ENCODE peak calls at places on chromosomes 2 and 18, in seven cellular contexts. One of them, this sample, is unnamed.

GRCh38 chr2:166360426-166360825 is 15.3 kb downstream of the SCN9A start:
- DNase-seq in mammary epithelial cell: no peak
- DNase-seq in HCT116: no peak
- DNase-seq in H9: no peak
- DNase-seq in HepG2: no peak
- DNase-seq in neural progenitor cell: no peak
- DNase-seq in astrocyte: no peak
- DNase-seq in this sample: no peak

GRCh38 chr18:55419939-55420664 is 167.9 kb downstream of the TCF4 start:
- DNase-seq in mammary epithelial cell: no peak
- DNase-seq in HCT116: no peak
- DNase-seq in H9: no peak
- DNase-seq in HepG2: no peak
- DNase-seq in neural progenitor cell: peak
- DNase-seq in astrocyte: peak
- DNase-seq in this sample: no peak

GRCh38 chr2:165793161-165793778 is 777 bp downstream of the GALNT3 start:
- DNase-seq in mammary epithelial cell: peak
- DNase-seq in HCT116: peak
- DNase-seq in H9: peak
- DNase-seq in HepG2: no peak
- DNase-seq in neural progenitor cell: peak
- DNase-seq in astrocyte: peak
- DNase-seq in this sample: no peak

GRCh38 chr18:54269924-54270844 is 867 bp downstream of the POLI start:
- DNase-seq in mammary epithelial cell: peak
- DNase-seq in HCT116: peak
- DNase-seq in H9: peak
- DNase-seq in HepG2: peak
- DNase-seq in neural progenitor cell: peak
- DNase-seq in astrocyte: peak
- DNase-seq in this sample: peak

GRCh38 chr2:167487728-167488127 is 599.4 kb downstream of the XIRP2 start:
- DNase-seq in mammary epithelial cell: no peak
- DNase-seq in HCT116: no peak
- DNase-seq in H9: no peak
- DNase-seq in HepG2: no peak
- DNase-seq in neural progenitor cell: no peak
- DNase-seq in astrocyte: no peak
- DNase-seq in this sample: no peak

GRCh38 chr18:47872426-47872825 is 58.0 kb downstream of the SMAD2 start:
- DNase-seq in mammary epithelial cell: no peak
- DNase-seq in HCT116: no peak
- DNase-seq in H9: no peak
- DNase-seq in HepG2: no peak
- DNase-seq in neural progenitor cell: no peak
- DNase-seq in astrocyte: no peak
- DNase-seq in this sample: no peak

GRCh38 chr2:82795446-82795845 is 1663.6 kb downstream of the SUCLG1 start:
- DNase-seq in mammary epithelial cell: peak
- DNase-seq in HCT116: peak
- DNase-seq in H9: no peak
- DNase-seq in HepG2: no peak
- DNase-seq in neural progenitor cell: no peak
- DNase-seq in astrocyte: peak
- DNase-seq in this sample: no peak

GRCh38 chr2:240319855-240320560 is 115.5 kb upstream of the GPC1 start:
- DNase-seq in mammary epithelial cell: peak
- DNase-seq in HCT116: peak
- DNase-seq in H9: no peak
- DNase-seq in HepG2: no peak
- DNase-seq in neural progenitor cell: peak
- DNase-seq in astrocyte: peak
- DNase-seq in this sample: no peak

GRCh38 chr2:223585691-223586090 is 16.5 kb downstream of the SCG2 start:
- DNase-seq in mammary epithelial cell: peak
- DNase-seq in HCT116: no peak
- DNase-seq in H9: no peak
- DNase-seq in HepG2: no peak
- DNase-seq in neural progenitor cell: no peak
- DNase-seq in astrocyte: peak
- DNase-seq in this sample: no peak

GRCh38 chr2:10432315-10433181 is 15.6 kb downstream of the ODC1 start:
- DNase-seq in mammary epithelial cell: no peak
- DNase-seq in HCT116: no peak
- DNase-seq in H9: peak
- DNase-seq in HepG2: no peak
- DNase-seq in neural progenitor cell: peak
- DNase-seq in astrocyte: no peak
- DNase-seq in this sample: no peak

GRCh38 chr2:201642579-201643215 is 606 bp downstream of the TMEM237 start:
- DNase-seq in mammary epithelial cell: peak
- DNase-seq in HCT116: peak
- DNase-seq in H9: peak
- DNase-seq in HepG2: peak
- DNase-seq in neural progenitor cell: peak
- DNase-seq in astrocyte: peak
- DNase-seq in this sample: peak

GRCh38 chr2:101518470-101519172 is 43.7 kb upstream of the RFX8 start:
- DNase-seq in mammary epithelial cell: peak
- DNase-seq in HCT116: peak
- DNase-seq in H9: peak
- DNase-seq in HepG2: peak
- DNase-seq in neural progenitor cell: peak
- DNase-seq in astrocyte: peak
- DNase-seq in this sample: peak

GRCh38 chr2:14535156-14535555 is 97.4 kb upstream of the LRATD1 start:
- DNase-seq in mammary epithelial cell: peak
- DNase-seq in HCT116: no peak
- DNase-seq in H9: no peak
- DNase-seq in HepG2: no peak
- DNase-seq in neural progenitor cell: no peak
- DNase-seq in astrocyte: no peak
- DNase-seq in this sample: no peak

GRCh38 chr18:55407191-55407590 is 180.8 kb downstream of the TCF4 start:
- DNase-seq in mammary epithelial cell: no peak
- DNase-seq in HCT116: no peak
- DNase-seq in H9: no peak
- DNase-seq in HepG2: no peak
- DNase-seq in neural progenitor cell: no peak
- DNase-seq in astrocyte: no peak
- DNase-seq in this sample: no peak

GRCh38 chr18:8224576-8224975 is 384.7 kb upstream of the RAB12 start:
- DNase-seq in mammary epithelial cell: no peak
- DNase-seq in HCT116: no peak
- DNase-seq in H9: no peak
- DNase-seq in HepG2: no peak
- DNase-seq in neural progenitor cell: no peak
- DNase-seq in astrocyte: no peak
- DNase-seq in this sample: no peak

GRCh38 chr18:35852786-35853185 is 119.7 kb upstream of the RMP24 start:
- DNase-seq in mammary epithelial cell: peak
- DNase-seq in HCT116: no peak
- DNase-seq in H9: no peak
- DNase-seq in HepG2: no peak
- DNase-seq in neural progenitor cell: no peak
- DNase-seq in astrocyte: peak
- DNase-seq in this sample: no peak

DNA sequence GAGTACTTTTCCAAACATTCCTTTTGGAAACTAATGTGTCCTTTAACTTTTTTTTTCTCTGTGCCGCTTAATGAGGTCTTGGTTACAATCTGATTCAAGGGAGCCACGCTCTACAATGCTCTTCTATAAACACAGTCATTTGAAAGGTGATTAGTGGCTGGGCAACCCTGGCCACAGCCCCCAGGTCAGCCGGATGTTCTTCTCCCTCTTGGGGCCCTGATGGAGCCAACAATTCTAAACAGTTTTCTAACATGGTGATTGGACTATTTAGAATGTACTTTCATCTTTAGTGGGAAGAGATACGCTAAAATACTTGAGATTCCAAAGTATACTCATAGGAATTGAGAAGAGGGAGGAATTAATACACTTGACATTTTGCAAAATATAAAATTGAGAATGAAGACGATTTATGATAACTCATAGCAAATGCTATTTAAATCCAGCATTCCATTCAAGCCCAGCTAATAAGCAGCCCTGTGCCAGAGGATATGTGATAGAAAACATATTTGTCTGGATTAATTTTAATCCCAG is 83.7 kb upstream of the MBOAT2 start:
- DNase-seq in mammary epithelial cell: no peak
- DNase-seq in HCT116: no peak
- DNase-seq in H9: no peak
- DNase-seq in HepG2: no peak
- DNase-seq in neural progenitor cell: no peak
- DNase-seq in astrocyte: peak
- DNase-seq in this sample: no peak
- H2AFZ ChIP-seq in mammary epithelial cell: peak
- H2AFZ ChIP-seq in HCT116: peak
- H2AFZ ChIP-seq in H9: no peak
- H2AFZ ChIP-seq in HepG2: no peak
- H2AFZ ChIP-seq in neural progenitor cell: peak
- H2AFZ ChIP-seq in astrocyte: peak
- H2AFZ ChIP-seq in this sample: no peak

DNA sequence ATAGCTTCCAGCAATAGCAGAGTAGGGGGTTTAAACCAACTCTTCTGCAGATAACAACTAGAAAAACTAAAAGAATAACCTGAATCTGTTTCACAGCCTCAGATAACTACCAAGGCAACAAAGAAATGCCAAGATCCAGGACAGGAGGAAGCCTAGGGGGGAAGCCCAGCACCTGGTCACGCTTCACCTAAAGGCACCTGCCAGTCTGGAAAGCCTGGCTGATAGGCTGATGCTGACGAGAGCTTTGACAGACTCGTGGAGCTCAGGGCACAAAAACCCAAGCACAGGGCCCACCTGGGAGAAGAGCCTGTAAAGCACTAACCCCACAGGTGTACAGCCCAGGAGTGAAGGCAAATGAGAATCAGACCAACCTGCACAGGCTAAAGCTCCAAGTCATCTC is 22.6 kb downstream of the EIPR1 start:
- DNase-seq in mammary epithelial cell: no peak
- DNase-seq in HCT116: no peak
- DNase-seq in H9: no peak
- DNase-seq in HepG2: no peak
- DNase-seq in neural progenitor cell: no peak
- DNase-seq in astrocyte: no peak
- DNase-seq in this sample: no peak
- H2AFZ ChIP-seq in mammary epithelial cell: no peak
- H2AFZ ChIP-seq in HCT116: no peak
- H2AFZ ChIP-seq in H9: no peak
- H2AFZ ChIP-seq in HepG2: no peak
- H2AFZ ChIP-seq in neural progenitor cell: no peak
- H2AFZ ChIP-seq in astrocyte: no peak
- H2AFZ ChIP-seq in this sample: no peak

DNA sequence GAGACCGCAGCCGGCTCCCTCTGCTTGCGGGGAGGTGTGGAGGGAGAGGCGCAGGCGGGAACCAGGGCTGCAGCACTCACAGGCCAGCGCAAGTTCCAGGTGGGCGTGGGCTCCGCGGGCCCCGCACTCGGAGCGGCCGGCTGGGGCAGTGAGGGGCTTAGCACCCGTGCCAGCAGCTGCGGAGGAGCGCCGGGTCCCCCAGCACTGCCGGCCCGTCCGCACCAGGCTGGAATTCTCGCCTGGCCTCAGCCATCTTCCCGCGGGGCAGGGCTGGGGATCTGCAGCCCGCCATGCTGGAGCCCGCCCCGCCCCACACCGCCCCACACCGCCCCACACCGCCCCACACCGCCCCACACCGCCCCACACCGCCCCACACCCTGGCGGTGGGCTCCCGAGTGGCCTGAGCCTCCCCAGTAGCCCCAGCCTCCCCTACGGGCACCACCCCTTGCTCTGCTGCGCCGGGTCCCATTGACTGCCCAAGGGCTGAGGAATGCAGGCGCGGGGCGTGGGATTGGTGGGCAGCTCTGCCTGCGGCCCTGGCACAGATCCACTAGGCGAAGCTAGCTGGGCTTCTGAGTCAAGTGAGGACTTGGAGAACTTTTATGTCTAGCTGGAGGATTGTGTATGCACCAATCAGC is 123.9 kb upstream of the MGAT5 start:
- DNase-seq in mammary epithelial cell: no peak
- DNase-seq in HCT116: no peak
- DNase-seq in H9: no peak
- DNase-seq in HepG2: no peak
- DNase-seq in neural progenitor cell: no peak
- DNase-seq in astrocyte: no peak
- DNase-seq in this sample: no peak
- H2AFZ ChIP-seq in mammary epithelial cell: no peak
- H2AFZ ChIP-seq in HCT116: no peak
- H2AFZ ChIP-seq in H9: no peak
- H2AFZ ChIP-seq in HepG2: no peak
- H2AFZ ChIP-seq in neural progenitor cell: no peak
- H2AFZ ChIP-seq in astrocyte: no peak
- H2AFZ ChIP-seq in this sample: no peak

DNA sequence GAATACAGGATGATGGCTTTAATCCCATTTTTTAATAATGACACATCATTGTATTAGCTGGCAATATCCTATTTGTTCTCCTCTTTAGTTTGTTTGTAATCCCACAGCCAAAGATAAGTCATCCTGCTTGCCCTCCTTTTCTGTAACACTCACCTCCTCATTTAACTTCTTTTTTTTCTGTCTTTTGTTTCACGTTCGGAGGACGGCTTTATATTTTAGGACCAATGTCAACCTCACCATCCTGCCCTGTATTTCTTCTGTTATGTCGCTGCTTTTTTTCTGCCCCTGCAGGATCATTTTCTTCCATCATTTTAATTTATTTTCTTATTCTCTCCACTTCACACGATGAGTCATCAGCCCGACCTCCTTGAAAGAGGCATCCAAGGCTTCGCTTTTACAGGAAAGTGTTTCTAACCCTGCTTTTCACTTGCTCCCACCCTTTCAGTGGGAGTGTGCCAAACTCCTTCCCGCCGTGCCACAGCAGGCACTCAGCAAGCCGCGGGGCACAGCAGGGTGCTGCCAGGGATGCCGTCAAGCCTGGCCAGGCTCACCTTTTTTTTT is 11.4 kb downstream of the RAB31 start:
- DNase-seq in mammary epithelial cell: peak
- DNase-seq in HCT116: peak
- DNase-seq in H9: no peak
- DNase-seq in HepG2: no peak
- DNase-seq in neural progenitor cell: no peak
- DNase-seq in astrocyte: peak
- DNase-seq in this sample: no peak
- H2AFZ ChIP-seq in mammary epithelial cell: peak
- H2AFZ ChIP-seq in HCT116: no peak
- H2AFZ ChIP-seq in H9: no peak
- H2AFZ ChIP-seq in HepG2: no peak
- H2AFZ ChIP-seq in neural progenitor cell: no peak
- H2AFZ ChIP-seq in astrocyte: no peak
- H2AFZ ChIP-seq in this sample: no peak

GRCh38 chr2:38152913-38153312 is 77.0 kb upstream of the CYP1B1 start:
- DNase-seq in mammary epithelial cell: no peak
- DNase-seq in HCT116: no peak
- DNase-seq in H9: no peak
- DNase-seq in HepG2: no peak
- DNase-seq in neural progenitor cell: no peak
- DNase-seq in astrocyte: no peak
- DNase-seq in this sample: no peak
- H2AFZ ChIP-seq in mammary epithelial cell: no peak
- H2AFZ ChIP-seq in HCT116: no peak
- H2AFZ ChIP-seq in H9: no peak
- H2AFZ ChIP-seq in HepG2: no peak
- H2AFZ ChIP-seq in neural progenitor cell: no peak
- H2AFZ ChIP-seq in astrocyte: no peak
- H2AFZ ChIP-seq in this sample: no peak

GRCh38 chr2:45891719-45892118 is 240.2 kb downstream of the PRKCE start:
- DNase-seq in mammary epithelial cell: peak
- DNase-seq in HCT116: no peak
- DNase-seq in H9: no peak
- DNase-seq in HepG2: no peak
- DNase-seq in neural progenitor cell: no peak
- DNase-seq in astrocyte: no peak
- DNase-seq in this sample: no peak
- H2AFZ ChIP-seq in mammary epithelial cell: no peak
- H2AFZ ChIP-seq in HCT116: no peak
- H2AFZ ChIP-seq in H9: no peak
- H2AFZ ChIP-seq in HepG2: no peak
- H2AFZ ChIP-seq in neural progenitor cell: no peak
- H2AFZ ChIP-seq in astrocyte: no peak
- H2AFZ ChIP-seq in this sample: no peak

This sample was measured in OCI-LY7.